ENCODE peak calls at places on chromosomes 11 and 22, in eight cellular contexts. F is endothelial cell, J is cardiac fibroblast, V is nephron progenitor cell, K is endothelial cell of umbilical vein, A is lower leg skin, D is choroid plexus epithelial cell, R is right lobe of liver. Q is an unnamed sample.

GRCh38 chr11:120883404-120884135 is 140.3 kb upstream of the TBCEL start:
- DNase-seq in J (peak; percentile 23), A (peak; percentile 19), F (no peak), R (peak; percentile 38), D (no peak), V (no peak), K (peak; percentile 52), Q (no peak)

GRCh38 chr22:48492371-48493320 is 1335.0 kb downstream of the BRD1 start:
- DNase-seq in V (peak; percentile 70), R (peak; percentile 58), A (peak; percentile 54), K (peak; percentile 66), F (peak; percentile 70), J (peak; percentile 73), D (peak; percentile 85), Q (peak; percentile 65)

GRCh38 chr11:124085583-124085982 is 29.7 kb upstream of the VWA5A start:
- DNase-seq in F (no peak), J (no peak), K (no peak), R (no peak), D (peak; percentile 23), A (no peak), V (no peak), Q (no peak)

GRCh38 chr11:66271816-66272215 is 3.4 kb downstream of the RAB1B start:
- DNase-seq in J (no peak), A (no peak), D (no peak), V (no peak), K (no peak), F (no peak), R (no peak), Q (no peak)

GRCh38 chr22:20646377-20646776 is 127.5 kb upstream of the SERPIND1 start:
- DNase-seq in A (no peak), J (no peak), F (no peak), R (no peak), K (no peak), D (no peak), V (no peak), Q (no peak)

GRCh38 chr11:86726118-86726748 is 53.8 kb upstream of the ME3 start:
- DNase-seq in J (peak; percentile 59), A (no peak), R (no peak), F (no peak), V (no peak), D (peak; percentile 75), K (no peak), Q (no peak)

GRCh38 chr22:22076937-22077703 is 94.5 kb upstream of the TOP3B start:
- DNase-seq in A (no peak), K (no peak), V (no peak), J (peak; percentile 69), R (no peak), D (peak; percentile 81), F (no peak), Q (no peak)

GRCh38 chr22:30371321-30371720 is 14.5 kb downstream of the CCDC157 start:
- DNase-seq in V (no peak), K (no peak), A (no peak), D (no peak), R (no peak), F (no peak), J (no peak), Q (no peak)

GRCh38 chr11:131408011-131408640 is 37.7 kb downstream of the NTM start:
- DNase-seq in D (peak; percentile 26), F (peak; percentile 69), R (no peak), J (no peak), A (peak; percentile 50), K (no peak), V (peak; percentile 59), Q (peak; percentile 64)

GRCh38 chr11:77418981-77419592 is 54.8 kb downstream of the PAK1 start:
- DNase-seq in K (no peak), V (no peak), J (no peak), R (no peak), A (no peak), D (no peak), F (no peak), Q (no peak)

DNA sequence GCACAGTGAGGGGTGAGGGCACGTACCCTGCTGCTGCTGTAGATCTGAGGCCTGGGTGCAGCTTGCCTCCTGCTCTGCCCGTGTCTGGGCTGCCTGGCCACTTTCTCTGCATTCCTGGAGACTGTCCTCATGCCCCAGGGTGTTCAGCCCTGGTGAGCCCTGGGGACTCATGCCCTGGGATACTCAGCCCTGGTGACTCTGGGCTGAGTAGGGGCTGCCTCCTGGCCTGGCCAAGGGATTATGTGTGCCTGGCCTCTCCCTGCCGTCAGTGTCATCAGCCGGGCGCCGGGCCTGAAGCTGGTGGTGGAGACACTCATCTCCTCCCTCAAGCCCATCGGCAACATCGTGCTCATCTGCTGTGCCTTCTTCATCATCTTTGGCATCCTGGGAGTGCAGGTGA is 94.7 kb downstream of the CACNA1I start:
- DNase-seq in J (no peak), F (no peak), V (no peak), A (no peak), R (no peak), D (no peak), K (no peak), Q (no peak)
- TF ChIP-seq CTCF in J (no peak), F (no peak), V (no peak), A (no peak), R (no peak), D (no peak), K (no peak), Q (no peak)

GRCh38 chr22:49856343-49856742 is 2.7 kb downstream of the ZBED4 start:
- DNase-seq in F (no peak), R (no peak), K (no peak), D (no peak), V (no peak), J (no peak), A (no peak), Q (no peak)

GRCh38 chr22:49856766-49857618 is 3.3 kb downstream of the ZBED4 start:
- DNase-seq in V (no peak), F (no peak), K (no peak), D (no peak), J (no peak), A (no peak), R (no peak), Q (no peak)

GRCh38 chr22:49852898-49853894 is at the start of gene ZBED4:
- DNase-seq in K (peak; percentile 97), A (peak; percentile 93), R (peak; percentile 99), F (peak; percentile 100), J (peak; percentile 96), V (peak; percentile 99), D (peak; percentile 96), Q (peak; percentile 99)

GRCh38 chr22:49855491-49855911 is 1.9 kb downstream of the ZBED4 start:
- DNase-seq in D (peak; percentile 42), J (peak; percentile 33), K (peak; percentile 29), A (no peak), F (no peak), R (no peak), V (no peak), Q (no peak)

DNA sequence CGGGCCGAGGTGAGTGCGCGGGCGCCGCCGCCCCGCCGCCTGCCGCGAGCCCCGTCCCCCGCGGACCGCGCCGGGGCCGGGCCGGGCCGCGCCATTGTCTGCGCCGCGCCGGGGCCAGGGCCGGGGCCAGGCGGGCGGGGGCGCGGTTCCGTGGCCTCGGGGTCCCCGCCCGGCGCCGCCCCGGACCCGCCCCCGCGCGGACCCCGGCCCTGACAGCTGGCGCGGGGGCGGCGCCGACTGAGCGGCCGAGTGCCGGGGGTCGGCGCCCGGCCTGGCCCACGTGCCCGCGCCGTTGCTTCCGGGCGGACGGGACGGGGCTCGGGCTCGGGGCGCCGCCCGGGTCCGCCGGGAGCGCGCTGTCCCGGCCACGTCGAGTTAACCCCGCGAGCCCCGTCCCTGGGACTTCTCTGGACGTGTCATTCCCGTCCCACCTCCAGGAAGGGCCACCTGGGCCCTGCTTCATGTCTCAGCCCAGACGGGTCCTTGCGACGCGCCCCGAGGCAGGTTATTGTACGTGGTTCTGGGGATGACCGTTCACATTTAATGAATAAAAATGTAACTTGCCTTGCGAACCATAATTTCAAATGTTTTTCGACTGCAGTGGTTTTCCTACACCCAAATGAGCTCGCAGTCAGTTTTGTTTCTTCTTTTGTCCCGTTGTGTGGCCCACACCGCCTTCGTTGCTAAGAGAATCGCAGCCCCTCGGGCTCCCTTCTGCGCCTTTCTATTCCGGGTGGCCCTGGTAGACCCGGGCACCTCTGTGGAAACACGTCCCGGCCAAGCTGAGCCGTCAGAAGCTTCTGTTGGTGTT is 542 bp downstream of the ZBED4 start:
- DNase-seq in V (peak; percentile 53), F (peak; percentile 35), R (peak; percentile 57), A (no peak), J (peak; percentile 36), D (peak; percentile 34), K (peak; percentile 51), Q (peak; percentile 45)
- TF ChIP-seq CTCF in V (no peak), F (no peak), R (no peak), A (no peak), J (no peak), D (no peak), K (no peak), Q (no peak)

DNA sequence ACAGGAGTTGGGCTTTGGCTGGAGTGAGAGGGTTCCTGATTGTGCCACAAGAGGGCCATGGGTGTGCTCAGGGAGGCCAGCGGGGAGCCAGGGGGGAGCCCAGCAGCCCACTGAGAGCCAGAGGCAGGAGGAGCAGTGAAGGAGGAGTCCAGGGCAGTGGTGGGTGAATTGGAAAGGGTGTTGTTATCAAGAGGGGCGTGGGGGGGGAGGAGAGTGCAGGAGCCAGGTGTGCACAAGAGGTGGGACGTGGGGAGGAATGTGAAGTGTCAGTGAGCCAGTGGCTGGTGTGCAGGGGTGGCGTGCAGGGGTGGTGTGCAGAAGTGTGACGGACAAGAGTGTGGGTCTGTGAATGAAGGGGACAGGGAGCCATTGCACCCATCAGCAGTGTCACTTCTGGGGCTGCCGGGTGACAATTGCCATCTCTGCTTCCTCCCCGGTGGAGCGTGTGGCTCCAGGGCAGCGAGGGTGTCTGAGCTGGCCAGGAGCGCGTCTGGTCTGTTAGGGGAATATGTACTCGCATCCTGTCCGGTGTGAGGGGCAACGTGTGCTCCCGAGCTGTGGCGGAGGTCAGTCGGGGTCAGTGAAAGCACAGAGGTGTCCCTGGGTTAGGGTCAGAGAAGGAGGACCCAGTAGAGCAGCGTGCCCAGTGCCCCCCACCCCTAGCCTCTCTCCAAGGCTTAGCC is 1.7 kb downstream of the CLCF1 start:
- DNase-seq in R (peak; percentile 36), D (peak; percentile 62), J (peak; percentile 67), A (no peak), K (no peak), V (peak; percentile 54), F (peak; percentile 53), Q (peak; percentile 47)
- TF ChIP-seq CTCF in R (peak; percentile 29), D (peak; percentile 65), J (peak; percentile 69), A (no peak), K (peak; percentile 32), V (peak; percentile 36), F (no peak), Q (no peak)

GRCh38 chr11:44758996-44759395 is 32.2 kb downstream of the TSPAN18 start:
- DNase-seq in V (no peak), D (no peak), A (no peak), K (no peak), J (no peak), F (no peak), R (no peak), Q (no peak)

GRCh38 chr11:44761546-44761961 is 34.8 kb downstream of the TSPAN18 start:
- DNase-seq in A (no peak), D (no peak), J (no peak), R (no peak), K (no peak), V (no peak), F (no peak), Q (no peak)

GRCh38 chr11:44760477-44760872 is 33.7 kb downstream of the TSPAN18 start:
- DNase-seq in A (no peak), V (no peak), J (no peak), D (no peak), F (no peak), K (no peak), R (no peak), Q (no peak)

GRCh38 chr11:44759743-44760476 is 33.1 kb downstream of the TSPAN18 start:
- DNase-seq in V (no peak), A (no peak), J (no peak), R (no peak), D (no peak), F (no peak), K (no peak), Q (no peak)

GRCh38 chr11:44760917-44761545 is 34.3 kb downstream of the TSPAN18 start:
- DNase-seq in K (peak; percentile 92), D (peak; percentile 77), A (no peak), R (no peak), J (peak; percentile 85), F (no peak), V (no peak), Q (no peak)
- TF ChIP-seq CTCF in K (no peak), D (no peak), A (no peak), R (no peak), J (no peak), F (no peak), V (peak; percentile 31), Q (peak; percentile 26)